ENCODE peak calls at places on chromosomes 2 and 18, in seven cellular contexts. A is AG04450, V is fibroblast of lung, Z is transverse colon, J is BE2C, C is pancreas, P is thyroid gland. H is an unnamed sample.

GRCh38 chr2:239192975-239193374 is 207.8 kb downstream of the HDAC4 start:
- DNase-seq in A (no peak), J (no peak), C (no peak), P (no peak), Z (no peak), V (no peak), H (no peak)

GRCh38 chr18:32093106-32093511 is 1.4 kb downstream of the RNF138 start:
- DNase-seq in J (no peak), C (peak; percentile 53), P (peak; percentile 53), V (peak; percentile 67), A (peak; percentile 11), Z (peak; percentile 61), H (peak; percentile 63)

GRCh38 chr18:48336332-48336731 is 72.9 kb downstream of the ZBTB7C start:
- DNase-seq in Z (no peak), P (peak; percentile 46), C (no peak), V (no peak), A (no peak), J (peak; percentile 28), H (peak; percentile 11)

GRCh38 chr2:84197901-84198300 is 261.2 kb downstream of the SUCLG1 start:
- DNase-seq in A (no peak), P (no peak), C (no peak), J (no peak), V (no peak), Z (no peak), H (no peak)

GRCh38 chr18:71529708-71530303 is 1014.3 kb downstream of the CBLN2 start:
- DNase-seq in J (no peak), C (no peak), Z (no peak), P (no peak), V (peak; percentile 96), A (peak; percentile 1), H (peak; percentile 93)

GRCh38 chr2:29097569-29097968 is 17.6 kb upstream of the CLIP4 start:
- DNase-seq in Z (no peak), J (no peak), A (no peak), C (no peak), V (no peak), P (no peak), H (no peak)

GRCh38 chr2:38509322-38509946 is 93.3 kb downstream of the HNRNPLL start:
- DNase-seq in V (peak; percentile 71), A (no peak), P (no peak), C (no peak), J (peak; percentile 35), Z (no peak), H (peak; percentile 87)

GRCh38 chr2:232846055-232846454 is 24.0 kb upstream of the SNORC start:
- DNase-seq in V (no peak), J (no peak), A (no peak), Z (no peak), P (no peak), C (no peak), H (no peak)

GRCh38 chr2:241901500-241902351 is 32.2 kb downstream of the RTP5 start:
- DNase-seq in A (no peak), C (peak; percentile 67), P (peak; percentile 95), J (no peak), Z (no peak), V (peak; percentile 9), H (peak; percentile 17)

GRCh38 chr18:49619792-49620191 is 57.9 kb downstream of the LIPG start:
- DNase-seq in P (no peak), Z (no peak), V (no peak), C (no peak), J (no peak), A (no peak), H (no peak)

GRCh38 chr2:10225291-10226031 is 77.2 kb upstream of the HPCAL1 start:
- DNase-seq in A (no peak), C (no peak), P (no peak), Z (no peak), V (no peak), J (no peak), H (no peak)

GRCh38 chr18:38751211-38751610 is 1185.6 kb upstream of the CELF4 start:
- DNase-seq in A (no peak), C (no peak), V (no peak), J (no peak), Z (no peak), P (no peak), H (no peak)

GRCh38 chr2:237665713-237666143 is 38.3 kb downstream of the LRRFIP1 start:
- DNase-seq in P (peak; percentile 69), C (no peak), A (no peak), Z (no peak), J (no peak), V (no peak), H (no peak)

DNA sequence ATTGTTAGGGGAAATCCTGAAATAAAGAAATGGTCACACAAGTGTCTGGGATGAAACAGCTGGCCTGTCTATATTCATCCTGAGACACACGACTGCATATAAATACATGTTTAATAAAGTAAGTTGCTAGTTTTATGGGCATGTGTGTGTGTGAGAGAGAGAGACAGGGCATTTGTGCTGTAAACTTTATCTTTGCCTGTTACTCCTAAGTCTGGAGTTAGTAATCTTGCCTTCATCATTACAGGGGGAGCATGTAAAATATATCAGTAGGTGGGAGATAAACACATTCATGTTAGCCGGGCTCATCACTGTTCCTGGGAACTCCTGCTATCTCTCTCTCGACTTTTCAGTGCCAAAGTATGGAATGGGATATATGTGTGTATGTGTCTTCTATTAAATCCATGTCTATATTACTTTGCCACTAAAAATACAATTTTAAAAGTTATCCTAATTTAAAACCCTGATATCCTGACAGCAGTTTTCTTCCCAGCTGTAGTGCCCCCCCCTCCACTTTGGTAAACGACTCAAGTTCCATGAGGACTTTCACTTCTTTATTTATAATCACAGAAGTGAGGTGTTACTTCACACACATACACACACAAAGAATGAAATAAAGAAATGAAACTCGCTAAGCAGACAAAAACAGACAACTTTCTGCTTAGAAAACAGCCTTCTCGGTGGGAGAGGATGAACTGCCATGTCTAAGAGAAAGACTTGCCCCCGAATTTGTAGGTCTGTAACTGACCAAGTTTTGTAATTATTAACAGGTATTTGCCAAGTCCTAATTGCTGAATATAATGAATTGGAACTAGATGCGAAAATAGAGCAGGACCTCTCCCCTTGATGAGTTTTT is 949 bp downstream of the ZEB2 start:
- DNase-seq in C (no peak), P (no peak), V (peak; percentile 35), J (no peak), Z (no peak), A (no peak), H (peak; percentile 39)
- H3K4me3 ChIP-seq in C (peak overlapping the region; percentile 2), P (peak overlapping the region; percentile 42), V (peak overlapping the region; percentile 79), J (peak overlapping the region; percentile 71), Z (peak overlapping the region; percentile 55), A (peak overlapping the region; percentile 82), H (peak overlapping the region; percentile 73)

DNA sequence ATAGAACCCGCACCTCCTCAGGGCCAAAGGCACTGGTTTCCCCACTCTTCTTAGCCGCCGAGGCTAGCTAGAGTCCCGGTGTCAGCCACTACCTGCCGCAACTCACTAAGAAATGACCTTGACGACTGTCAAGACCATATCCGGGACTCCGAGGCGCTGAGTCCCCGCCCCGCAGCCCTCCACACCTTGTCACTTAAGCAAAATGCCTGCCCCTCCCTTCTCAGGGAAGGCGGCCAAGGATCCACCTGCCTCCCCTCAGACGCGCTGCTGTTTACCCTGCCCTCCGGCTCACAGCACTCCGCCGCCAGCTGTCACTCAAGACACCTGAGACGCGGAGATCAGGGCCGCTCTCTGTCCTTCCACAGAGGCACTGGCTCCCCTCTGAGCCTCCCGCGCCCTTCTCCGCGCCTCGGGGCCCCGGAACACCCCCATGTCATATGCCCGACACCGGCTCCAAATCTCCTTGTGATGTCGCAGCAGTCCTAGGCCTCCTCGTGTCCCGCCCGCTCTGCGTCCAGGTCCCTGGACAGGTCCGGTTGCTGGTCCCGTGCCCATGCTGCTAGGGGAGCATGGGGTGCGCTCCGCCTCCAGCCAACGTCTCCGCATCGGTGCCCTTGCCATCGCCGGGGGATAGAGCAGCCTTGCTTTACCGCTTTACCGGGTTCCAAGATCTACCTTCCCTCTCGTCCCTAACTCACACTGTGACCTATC is 32.5 kb upstream of the REG3G start:
- DNase-seq in A (no peak), C (peak; percentile 67), J (no peak), V (no peak), P (peak; percentile 47), Z (peak; percentile 55), H (no peak)
- TF ChIP-seq CTCF in A (no peak), C (no peak), J (no peak), V (no peak), P (no peak), Z (no peak), H (no peak)

GRCh38 chr2:216716109-216716508 is 20.8 kb upstream of the IGFBP5 start:
- DNase-seq in Z (no peak), C (no peak), A (no peak), P (peak; percentile 50), J (no peak), V (no peak), H (no peak)

GRCh38 chr2:216713691-216714411 is 18.5 kb upstream of the IGFBP5 start:
- DNase-seq in P (peak; percentile 31), C (no peak), V (peak; percentile 86), Z (no peak), J (peak; percentile 37), A (peak; percentile 79), H (peak; percentile 94)

GRCh38 chr2:216714412-216714775 is 19.0 kb upstream of the IGFBP5 start:
- DNase-seq in V (no peak), P (no peak), J (no peak), Z (no peak), A (no peak), C (no peak), H (no peak)

GRCh38 chr2:216710531-216711282 is 15.4 kb upstream of the IGFBP5 start:
- DNase-seq in A (no peak), Z (no peak), C (no peak), P (peak; percentile 66), V (peak; percentile 72), J (no peak), H (peak; percentile 73)
- H3K4me3 ChIP-seq in A (no peak overlapping the region), Z (no peak overlapping the region), C (no peak overlapping the region), P (no peak overlapping the region), V (no peak overlapping the region), J (no peak overlapping the region), H (no peak overlapping the region)

GRCh38 chr18:41543815-41544214 is 411.2 kb upstream of the PIK3C3 start:
- DNase-seq in V (no peak), A (no peak), C (no peak), P (no peak), J (no peak), Z (no peak), H (no peak)

GRCh38 chr18:41545091-41545888 is 409.7 kb upstream of the PIK3C3 start:
- DNase-seq in Z (no peak), P (peak; percentile 75), C (no peak), J (no peak), V (no peak), A (no peak), H (no peak)
- TF ChIP-seq CTCF in Z (no peak), P (no peak), C (no peak), J (no peak), V (no peak), A (no peak), H (no peak)

GRCh38 chr2:117858892-117859531 is 44.5 kb downstream of the DDX18 start:
- DNase-seq in A (no peak), Z (no peak), C (no peak), J (peak; percentile 13), P (no peak), V (no peak), H (no peak)

GRCh38 chr2:117859532-117859911 is 45.0 kb downstream of the DDX18 start:
- DNase-seq in J (no peak), A (no peak), V (no peak), Z (no peak), P (no peak), C (no peak), H (no peak)

GRCh38 chr2:117858336-117858735 is 43.8 kb downstream of the DDX18 start:
- DNase-seq in P (no peak), C (no peak), Z (no peak), J (no peak), A (no peak), V (no peak), H (no peak)

GRCh38 chr2:117862459-117862858 is 48.0 kb downstream of the DDX18 start:
- DNase-seq in C (no peak), P (no peak), A (no peak), J (no peak), V (no peak), Z (no peak), H (no peak)

GRCh38 chr2:117859924-117860647 is 45.6 kb downstream of the DDX18 start:
- DNase-seq in V (no peak), A (no peak), Z (no peak), J (no peak), P (peak; percentile 46), C (no peak), H (no peak)
- H3K4me3 ChIP-seq in V (no peak overlapping the region), A (peak overlapping the region; percentile 27), Z (no peak overlapping the region), J (no peak overlapping the region), P (peak overlapping the region; percentile 7), C (no peak overlapping the region), H (peak overlapping the region; percentile 25)

H was measured in fibroblast of the aortic adventitia.